ENCODE peak calls at places on chromosomes 3 and 15, in five cellular contexts. V, C, L, T and A are unnamed samples.

GRCh38 chr3:105349988-105350387 is 16.7 kb upstream of the ALCAM start:
- DNase-seq in V (no peak), C (peak), L (no peak), T (no peak), A (peak)

GRCh38 chr3:4898454-4899313 is 80.6 kb upstream of the BHLHE40 start:
- DNase-seq in V (no peak), C (peak), L (no peak), T (peak), A (no peak)

GRCh38 chr3:152937234-152937633 is 102.3 kb downstream of the P2RY1 start:
- DNase-seq in V (no peak), C (peak), L (no peak), T (no peak), A (no peak)

GRCh38 chr3:115932807-115933206 is 309.5 kb downstream of the GAP43 start:
- DNase-seq in V (no peak), C (no peak), L (no peak), T (no peak), A (no peak)

GRCh38 chr3:184275302-184275701 is 520 bp upstream of the ECE2 start:
- DNase-seq in V (no peak), C (no peak), L (no peak), T (no peak), A (no peak)

GRCh38 chr15:63843901-63844317 is 10.2 kb upstream of the HERC1 start:
- DNase-seq in V (peak), C (peak), L (no peak), T (no peak), A (no peak)

GRCh38 chr3:113659121-113659531 is 37.3 kb downstream of the USF3 start:
- DNase-seq in V (no peak), C (no peak), L (no peak), T (no peak), A (no peak)

GRCh38 chr3:37987315-37987697 is 3.3 kb upstream of the VILL start:
- DNase-seq in V (peak), C (no peak), L (no peak), T (no peak), A (no peak)

GRCh38 chr3:192899540-192899982 is 18.1 kb downstream of the MB21D2 start:
- DNase-seq in V (no peak), C (peak), L (no peak), T (no peak), A (no peak)

GRCh38 chr3:160564949-160565441 is 376 bp downstream of the KPNA4 start:
- DNase-seq in V (peak), C (peak), L (peak), T (peak), A (peak)

GRCh38 chr15:48112242-48112641 is 8.5 kb upstream of the SLC24A5 start:
- DNase-seq in V (peak), C (peak), L (peak), T (peak), A (peak)

GRCh38 chr15:28094732-28095521 is 4.2 kb downstream of the OCA2 start:
- DNase-seq in V (peak), C (peak), L (no peak), T (no peak), A (peak)

GRCh38 chr3:121165397-121165837 is 257.4 kb downstream of the STXBP5L start:
- DNase-seq in V (no peak), C (no peak), L (no peak), T (no peak), A (no peak)

GRCh38 chr3:181725830-181726229 is 14.1 kb downstream of the SOX2 start:
- DNase-seq in V (no peak), C (no peak), L (no peak), T (no peak), A (peak)

GRCh38 chr3:112774293-112774926 is 72.3 kb downstream of the CD200R1L start:
- DNase-seq in V (no peak), C (peak), L (no peak), T (peak), A (no peak)

GRCh38 chr3:49700453-49701128 is 11.2 kb downstream of the RNF123 start:
- DNase-seq in V (no peak), C (no peak), L (no peak), T (no peak), A (peak)

GRCh38 chr3:55649554-55649953 is 162.4 kb upstream of the WNT5A start:
- DNase-seq in V (no peak), C (no peak), L (no peak), T (no peak), A (no peak)

GRCh38 chr15:93001881-93002280 is 87.1 kb downstream of the RGMA start:
- DNase-seq in V (no peak), C (peak), L (no peak), T (no peak), A (no peak)

GRCh38 chr15:57820119-57820518 is 113.6 kb downstream of the POLR2M start:
- DNase-seq in V (no peak), C (peak), L (no peak), T (peak), A (no peak)

GRCh38 chr3:24812116-24812515 is 317.5 kb upstream of the THRB start:
- DNase-seq in V (no peak), C (no peak), L (no peak), T (no peak), A (no peak)

GRCh38 chr3:107660316-107660976 is 137.7 kb downstream of the BBX start:
- DNase-seq in V (peak), C (peak), L (no peak), T (no peak), A (peak)

GRCh38 chr3:195236076-195236798 is 34.7 kb downstream of the XXYLT1 start:
- DNase-seq in V (no peak), C (no peak), L (no peak), T (no peak), A (no peak)

GRCh38 chr15:66401130-66402021 is 14.7 kb downstream of the MAP2K1 start:
- DNase-seq in V (no peak), C (peak), L (no peak), T (peak), A (peak)

GRCh38 chr3:127448161-127448561 is 142.4 kb downstream of the TPRA1 start:
- DNase-seq in V (no peak), C (peak), L (no peak), T (peak), A (no peak)

GRCh38 chr3:45583021-45583851 is 11.3 kb upstream of the LIMD1 start:
- DNase-seq in V (no peak), C (no peak), L (no peak), T (no peak), A (no peak)

GRCh38 chr15:91491131-91491950 is 362.2 kb upstream of the SLCO3A1 start:
- DNase-seq in V (no peak), C (peak), L (no peak), T (peak), A (no peak)

GRCh38 chr15:74238984-74239645 is 3.0 kb downstream of the CCDC33 start:
- DNase-seq in V (no peak), C (no peak), L (no peak), T (no peak), A (no peak)

GRCh38 chr3:197890693-197891092 is 59.3 kb upstream of the RPL35A start:
- DNase-seq in V (no peak), C (no peak), L (no peak), T (no peak), A (no peak)

GRCh38 chr15:67201136-67201535 is 53.3 kb downstream of the AAGAB start:
- DNase-seq in V (no peak), C (no peak), L (peak), T (no peak), A (peak)

GRCh38 chr15:80367094-80367493 is 37.1 kb upstream of the ARNT2 start:
- DNase-seq in V (no peak), C (peak), L (no peak), T (no peak), A (peak)

GRCh38 chr3:107884719-107885460 is 205.9 kb downstream of the CD47 start:
- DNase-seq in V (no peak), C (peak), L (no peak), T (peak), A (peak)

GRCh38 chr3:164351126-164351525 is 727.2 kb downstream of the SI start:
- DNase-seq in V (no peak), C (peak), L (no peak), T (no peak), A (no peak)

GRCh38 chr15:58303236-58303635 is 128.6 kb upstream of the LIPC start:
- DNase-seq in V (no peak), C (no peak), L (no peak), T (no peak), A (no peak)

GRCh38 chr3:180036678-180037455 is at the start of gene PEX5L:
- DNase-seq in V (peak), C (peak), L (peak), T (peak), A (peak)

GRCh38 chr3:49076627-49077026 is 17.2 kb downstream of the QRICH1 start:
- DNase-seq in V (no peak), C (no peak), L (no peak), T (peak), A (no peak)

GRCh38 chr3:42853739-42854302 is 21.9 kb downstream of the CYP8B1 start:
- DNase-seq in V (no peak), C (no peak), L (no peak), T (no peak), A (no peak)

GRCh38 chr15:101044625-101045235 is 125.6 kb downstream of the LRRK1 start:
- DNase-seq in V (no peak), C (no peak), L (no peak), T (no peak), A (no peak)

GRCh38 chr3:88957751-88958452 is 149.5 kb upstream of the EPHA3 start:
- DNase-seq in V (no peak), C (peak), L (no peak), T (peak), A (no peak)

GRCh38 chr3:126284258-126284904 is 72.8 kb downstream of the KLF15 start:
- DNase-seq in V (no peak), C (peak), L (no peak), T (peak), A (no peak)
- H2AFZ ChIP-seq in V (no peak), C (no peak), L (no peak), T (no peak), A (no peak)

DNA sequence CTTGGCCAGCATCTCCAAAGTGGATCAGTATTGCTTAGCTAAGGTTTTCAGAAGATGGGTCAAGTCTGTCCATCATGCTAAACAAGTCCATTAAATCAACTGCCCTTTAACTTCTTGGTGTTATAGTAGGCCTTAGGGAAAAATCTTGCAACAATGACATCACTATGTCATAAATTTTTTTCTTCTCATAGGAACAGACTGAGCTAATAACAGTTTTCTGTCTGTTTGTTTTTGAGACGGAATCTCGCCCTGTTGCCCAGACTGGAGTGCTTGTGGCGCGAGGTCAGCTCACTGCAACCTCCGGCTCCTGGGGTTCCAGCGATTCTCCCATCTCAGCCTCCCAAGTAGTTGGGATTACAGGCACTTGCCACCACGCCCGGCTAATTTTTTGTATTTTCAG is 94.2 kb downstream of the EFL1 start:
- DNase-seq in V (no peak), C (no peak), L (no peak), T (no peak), A (no peak)
- H2AFZ ChIP-seq in V (no peak), C (no peak), L (no peak), T (no peak), A (no peak)

GRCh38 chr3:8500208-8500961 is 1.2 kb upstream of the LMCD1 start:
- DNase-seq in V (peak), C (peak), L (no peak), T (no peak), A (peak)
- H2AFZ ChIP-seq in V (no peak), C (peak), L (no peak), T (no peak), A (no peak)

DNA sequence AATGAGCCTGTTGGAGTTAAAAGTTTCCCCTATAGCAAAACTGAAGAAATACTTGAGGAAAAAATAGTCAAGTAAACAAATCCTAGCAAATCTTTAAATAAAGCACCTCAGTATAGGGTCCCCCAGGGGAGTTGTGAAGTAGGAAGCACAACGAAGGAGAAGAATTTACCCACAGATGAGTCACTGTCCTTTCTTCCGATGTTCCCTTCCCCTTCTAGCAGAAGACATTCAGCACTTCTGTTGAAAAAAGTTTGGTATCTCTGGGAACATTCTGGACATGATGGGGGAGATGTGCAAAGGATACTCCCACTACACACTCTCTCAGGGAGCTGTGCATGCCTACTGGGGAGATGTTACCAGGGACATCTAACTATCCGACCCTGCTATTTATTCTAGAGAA is 93.9 kb downstream of the RFTN1 start:
- DNase-seq in V (no peak), C (peak), L (no peak), T (no peak), A (no peak)
- H2AFZ ChIP-seq in V (no peak), C (no peak), L (peak), T (no peak), A (peak)

DNA sequence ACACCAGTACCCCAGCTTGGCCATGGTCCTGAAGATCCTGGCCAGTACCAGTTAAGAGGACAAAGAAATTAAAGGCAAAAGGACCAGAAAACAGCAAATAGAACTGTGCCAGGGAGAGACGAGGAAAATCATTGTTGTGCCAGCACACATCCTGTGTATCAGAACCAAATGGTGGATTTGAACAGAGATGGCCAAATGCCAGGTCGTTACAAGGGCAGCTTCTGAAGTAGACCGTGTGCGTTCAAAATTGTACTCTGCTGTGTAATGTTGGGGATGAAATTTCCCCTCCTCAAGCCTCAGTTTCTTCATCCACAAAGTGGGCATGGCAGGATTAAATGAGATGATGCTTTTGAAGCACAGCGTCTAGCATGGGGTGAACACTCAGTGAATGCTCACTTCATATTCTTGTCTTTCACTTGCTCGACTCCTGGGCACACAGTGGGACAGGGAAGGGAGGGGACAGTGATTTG is 43.1 kb upstream of the CTSH start:
- DNase-seq in V (no peak), C (peak), L (no peak), T (no peak), A (no peak)
- H2AFZ ChIP-seq in V (no peak), C (peak), L (no peak), T (peak), A (no peak)

GRCh38 chr3:18047052-18047451 is 304.6 kb upstream of the TBC1D5 start:
- DNase-seq in V (no peak), C (peak), L (no peak), T (no peak), A (no peak)

GRCh38 chr3:18046531-18046930 is 304.1 kb upstream of the TBC1D5 start:
- DNase-seq in V (no peak), C (no peak), L (no peak), T (no peak), A (no peak)

GRCh38 chr3:18051312-18051711 is 308.9 kb upstream of the TBC1D5 start:
- DNase-seq in V (no peak), C (no peak), L (no peak), T (no peak), A (no peak)

GRCh38 chr3:18046131-18046530 is 303.7 kb upstream of the TBC1D5 start:
- DNase-seq in V (no peak), C (peak), L (no peak), T (no peak), A (no peak)

GRCh38 chr3:18049101-18049500 is 306.7 kb upstream of the TBC1D5 start:
- DNase-seq in V (no peak), C (no peak), L (no peak), T (no peak), A (no peak)
- H2AFZ ChIP-seq in V (no peak), C (no peak), L (no peak), T (no peak), A (no peak)

DNA sequence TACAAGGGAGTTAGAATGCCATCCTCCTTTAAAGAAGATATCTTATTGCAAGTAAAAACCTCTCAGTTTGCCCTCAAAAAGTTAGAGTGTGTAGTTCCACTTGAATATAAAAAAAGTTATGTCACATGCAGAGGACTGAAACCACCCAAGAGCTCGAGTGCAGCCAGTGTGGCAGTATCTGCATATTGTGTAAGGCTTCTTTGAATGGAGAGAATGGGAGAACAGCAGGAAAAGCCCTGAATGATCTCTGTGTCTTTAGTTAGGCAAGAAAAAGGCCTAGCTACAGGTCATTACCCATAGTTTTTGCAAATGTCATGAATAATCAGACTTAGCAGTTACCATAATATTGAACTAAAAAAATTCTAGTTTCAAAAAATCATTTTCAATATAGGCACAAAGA is 13.9 kb upstream of the TEX9 start:
- DNase-seq in V (no peak), C (no peak), L (no peak), T (no peak), A (peak)
- H2AFZ ChIP-seq in V (no peak), C (no peak), L (peak), T (no peak), A (no peak)

GRCh38 chr3:134511500-134511899 is 25.6 kb downstream of the CEP63 start:
- DNase-seq in V (no peak), C (no peak), L (no peak), T (no peak), A (no peak)

GRCh38 chr3:134517796-134518195 is 31.9 kb downstream of the CEP63 start:
- DNase-seq in V (no peak), C (peak), L (no peak), T (no peak), A (no peak)

GRCh38 chr3:134522541-134522940 is 36.7 kb downstream of the CEP63 start:
- DNase-seq in V (no peak), C (no peak), L (no peak), T (no peak), A (no peak)

DNA sequence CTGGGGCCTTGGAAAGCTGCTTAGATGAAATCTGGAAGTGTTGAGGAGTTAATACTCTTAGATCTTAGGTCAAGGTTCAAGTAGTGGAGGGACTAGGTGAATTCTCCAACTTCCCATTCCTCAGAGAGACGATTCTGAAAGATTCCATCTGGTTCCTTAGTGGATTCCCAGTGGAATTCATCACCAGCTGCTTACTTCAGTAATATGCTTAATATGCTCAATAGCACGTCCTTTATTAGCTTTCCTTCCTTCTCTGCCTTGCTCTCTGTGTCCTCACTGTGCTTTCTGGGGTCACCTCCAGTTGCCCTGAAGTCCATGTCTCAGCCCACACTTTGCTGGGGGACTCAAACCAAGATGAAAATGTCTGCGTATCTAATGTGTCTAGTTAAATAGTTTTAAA is 31.0 kb downstream of the CEP63 start:
- DNase-seq in V (no peak), C (no peak), L (no peak), T (no peak), A (no peak)
- H2AFZ ChIP-seq in V (no peak), C (peak), L (no peak), T (no peak), A (no peak)

DNA sequence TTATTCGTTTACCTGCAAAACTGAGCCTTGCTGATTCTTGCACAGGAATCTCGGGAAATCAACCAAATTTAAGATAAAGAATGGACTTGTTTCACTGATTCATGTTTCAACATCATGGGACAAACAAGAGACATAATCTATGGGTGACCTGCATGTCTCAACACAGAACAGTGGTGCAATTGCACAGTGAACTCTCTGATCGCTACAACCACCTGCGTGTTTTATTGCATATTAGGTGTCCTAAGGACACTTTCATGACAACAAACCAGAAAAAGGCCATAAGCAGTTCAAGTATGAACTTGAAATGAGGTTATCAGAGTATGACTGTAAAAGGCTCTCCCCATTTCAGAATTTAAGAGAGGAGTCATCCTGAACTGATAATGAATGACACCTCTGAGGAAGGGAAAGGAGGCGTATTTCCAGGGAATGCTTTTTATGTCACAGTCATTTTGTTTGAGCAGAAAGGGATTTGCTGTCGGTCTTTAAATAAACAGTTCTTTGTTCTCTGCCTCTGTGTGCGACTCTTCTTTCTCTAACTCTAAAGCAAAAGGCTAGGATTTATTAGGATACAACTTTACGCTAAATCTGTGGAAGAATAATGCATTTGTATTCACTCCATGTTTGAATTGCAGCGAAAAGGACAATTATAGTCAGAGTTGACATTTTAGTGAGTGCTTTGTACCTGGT is 167.2 kb downstream of the RBMS3 start:
- DNase-seq in V (no peak), C (no peak), L (no peak), T (peak), A (peak)
- H2AFZ ChIP-seq in V (no peak), C (no peak), L (peak), T (no peak), A (no peak)